ENCODE peak calls at places on chromosomes 11 and 22, in ten cellular contexts. D is choroid plexus epithelial cell, H is Panc1, X is kidney, M is OCI-LY7, L is GM12878, T is ovary, Y is Calu3, A is mucosa of descending colon, V is lower lobe of right lung. N is an unnamed sample.

GRCh38 chr11:18253222-18253621 is 4.8 kb upstream of the SAA2 start:
- DNase-seq in D (peak), H (no peak), X (no peak), M (no peak), L (no peak), T (no peak), Y (no peak), A (no peak), V (no peak), N (no peak)

GRCh38 chr22:45996241-45997076 is 19.5 kb upstream of the WNT7B start:
- DNase-seq in D (peak), H (no peak), X (peak), M (no peak), L (no peak), T (no peak), Y (no peak), A (peak), V (peak), N (peak)

GRCh38 chr11:117839936-117840813 is 15.6 kb upstream of the FXYD2 start:
- DNase-seq in D (no peak), H (no peak), X (peak), M (no peak), L (no peak), T (peak), Y (no peak), A (no peak), V (peak), N (peak)

GRCh38 chr11:124670732-124671131 is 2.8 kb downstream of the SIAE start:
- DNase-seq in D (no peak), H (no peak), X (no peak), M (peak), L (no peak), T (no peak), Y (no peak), A (no peak), V (no peak), N (no peak)

GRCh38 chr11:46238078-46238966 is 39.1 kb upstream of the CREB3L1 start:
- DNase-seq in D (peak), H (no peak), X (peak), M (no peak), L (no peak), T (peak), Y (peak), A (peak), V (peak), N (peak)

GRCh38 chr11:87743002-87743401 is 432.2 kb downstream of the RAB38 start:
- DNase-seq in D (no peak), H (no peak), X (no peak), M (no peak), L (no peak), T (no peak), Y (no peak), A (no peak), V (no peak), N (no peak)

GRCh38 chr11:20109731-20110445 is 50.4 kb downstream of the DBX1 start:
- DNase-seq in D (peak), H (no peak), X (no peak), M (no peak), L (no peak), T (no peak), Y (no peak), A (no peak), V (no peak), N (no peak)

GRCh38 chr22:50444663-50445062 is 30.2 kb downstream of the SBF1 start:
- DNase-seq in D (peak), H (no peak), X (peak), M (no peak), L (no peak), T (peak), Y (peak), A (peak), V (peak), N (no peak)

GRCh38 chr11:77003954-77004353 is 30.2 kb upstream of the B3GNT6 start:
- DNase-seq in D (no peak), H (no peak), X (no peak), M (no peak), L (no peak), T (no peak), Y (no peak), A (no peak), V (no peak), N (no peak)

GRCh38 chr11:12494699-12495098 is 117.3 kb downstream of the PARVA start:
- DNase-seq in D (peak), H (no peak), X (no peak), M (no peak), L (no peak), T (no peak), Y (no peak), A (no peak), V (no peak), N (no peak)

GRCh38 chr11:16966633-16967346 is 47.4 kb downstream of the PLEKHA7 start:
- DNase-seq in D (no peak), H (no peak), X (no peak), M (no peak), L (no peak), T (no peak), Y (no peak), A (peak), V (no peak), N (no peak)

GRCh38 chr11:2806351-2807058 is 79.1 kb downstream of the CDKN1C start:
- DNase-seq in D (no peak), H (no peak), X (peak), M (no peak), L (no peak), T (peak), Y (no peak), A (peak), V (peak), N (peak)

GRCh38 chr11:36953986-36954385 is 355.9 kb upstream of the RAG2 start:
- DNase-seq in D (peak), H (no peak), X (no peak), M (no peak), L (no peak), T (no peak), Y (no peak), A (no peak), V (no peak), N (no peak)

GRCh38 chr11:111097191-111097590 is 148.3 kb upstream of the POU2AF2 start:
- DNase-seq in D (peak), H (no peak), X (peak), M (no peak), L (no peak), T (peak), Y (no peak), A (no peak), V (peak), N (peak)

GRCh38 chr11:78207532-78208256 is 19.0 kb downstream of the USP35 start:
- DNase-seq in D (no peak), H (no peak), X (no peak), M (no peak), L (no peak), T (no peak), Y (no peak), A (no peak), V (no peak), N (peak)

GRCh38 chr22:27257987-27258386 is 543.6 kb downstream of the MN1 start:
- DNase-seq in D (no peak), H (no peak), X (no peak), M (no peak), L (no peak), T (no peak), Y (no peak), A (no peak), V (no peak), N (no peak)
- TF ChIP-seq CTCF in D (peak), H (no peak), X (no peak), M (no peak), L (no peak), T (no peak), Y (no peak), A (no peak), V (no peak), N (no peak)

GRCh38 chr11:47271328-47271727 is 1.4 kb downstream of the MADD start:
- DNase-seq in D (no peak), H (no peak), X (no peak), M (peak), L (no peak), T (no peak), Y (no peak), A (no peak), V (no peak), N (no peak)

GRCh38 chr11:47269002-47269828 is 718 bp upstream of the MADD start:
- DNase-seq in D (peak), H (no peak), X (peak), M (peak), L (no peak), T (peak), Y (peak), A (peak), V (peak), N (peak)

GRCh38 chr11:47271961-47272661 is 2.2 kb downstream of the MADD start:
- DNase-seq in D (no peak), H (no peak), X (no peak), M (peak), L (no peak), T (no peak), Y (no peak), A (peak), V (no peak), N (peak)

GRCh38 chr11:47269829-47270305 is at the start of gene MADD:
- DNase-seq in D (peak), H (no peak), X (peak), M (peak), L (peak), T (peak), Y (peak), A (peak), V (peak), N (peak)

GRCh38 chr11:47270331-47271271 is 668 bp downstream of the MADD start:
- DNase-seq in D (peak), H (no peak), X (no peak), M (peak), L (no peak), T (no peak), Y (no peak), A (peak), V (peak), N (no peak)
- TF ChIP-seq CTCF in D (peak), H (no peak), X (no peak), M (peak), L (no peak), T (no peak), Y (no peak), A (no peak), V (no peak), N (no peak)

DNA sequence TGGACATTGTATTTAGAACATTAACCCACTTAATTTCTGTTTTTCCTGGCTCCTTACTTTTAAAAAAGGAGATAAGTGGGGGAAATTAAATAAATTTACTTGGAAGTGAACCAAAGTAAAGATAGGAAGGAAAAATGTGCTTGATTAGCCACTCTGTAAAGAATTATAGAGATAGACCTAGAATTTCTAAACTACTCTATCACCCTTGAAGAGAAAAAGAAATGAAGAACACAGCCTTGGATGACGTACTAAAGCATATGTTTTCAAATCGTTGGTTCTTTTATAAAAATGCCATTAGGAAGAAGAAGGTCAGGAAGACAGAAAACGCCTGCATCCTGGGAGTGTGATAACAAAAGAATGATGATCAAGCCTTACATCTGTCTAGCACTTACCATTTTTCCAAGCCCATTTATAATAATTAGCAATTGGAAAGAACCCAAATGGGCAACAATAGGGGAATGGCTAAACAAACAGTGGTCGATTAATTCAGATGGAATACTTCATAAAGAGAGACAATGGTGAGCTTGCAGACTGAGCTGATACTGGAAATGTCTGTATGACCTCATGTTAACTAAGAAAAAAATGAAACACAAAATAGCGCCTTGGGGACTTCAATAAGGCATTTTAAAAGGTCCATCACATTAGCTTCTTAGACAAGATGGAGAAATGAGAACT is 81.0 kb upstream of the LRRC55 start:
- DNase-seq in D (no peak), H (no peak), X (no peak), M (no peak), L (no peak), T (no peak), Y (no peak), A (no peak), V (no peak), N (no peak)
- TF ChIP-seq CTCF in D (no peak), H (no peak), X (no peak), M (no peak), L (no peak), T (no peak), Y (no peak), A (no peak), V (no peak), N (no peak)

DNA sequence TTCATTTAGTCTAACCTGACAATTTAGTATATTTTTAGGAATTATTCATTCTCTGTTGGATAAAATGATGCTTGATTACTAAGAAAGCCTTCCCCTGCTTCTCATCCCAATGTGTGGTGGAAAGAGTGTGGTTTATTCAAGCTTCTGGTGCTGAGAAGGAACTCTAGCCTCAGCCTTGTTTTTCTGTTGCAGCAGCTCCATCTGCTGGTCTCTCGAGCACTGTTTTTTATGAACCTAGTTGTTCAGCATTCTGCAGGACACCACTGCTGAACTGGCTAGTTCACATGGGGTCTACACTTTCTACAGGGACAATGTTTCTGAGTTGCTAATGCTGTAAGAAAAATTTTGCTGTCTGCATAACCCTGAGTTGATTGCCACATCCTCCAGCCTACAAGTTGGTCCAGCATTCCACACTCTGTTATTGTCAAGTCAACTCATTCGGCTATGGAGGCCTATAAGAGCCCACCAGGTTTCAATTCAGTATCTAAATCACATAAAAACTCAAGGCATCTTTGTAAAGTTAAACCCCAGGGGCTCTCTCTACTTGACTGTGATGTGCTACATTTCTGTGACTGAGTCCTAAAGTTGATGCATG is 14.3 kb downstream of the OR2AG2 start:
- DNase-seq in D (peak), H (no peak), X (no peak), M (peak), L (no peak), T (peak), Y (peak), A (no peak), V (no peak), N (peak)
- TF ChIP-seq CTCF in D (peak), H (peak), X (peak), M (peak), L (peak), T (no peak), Y (peak), A (peak), V (peak), N (peak)

DNA sequence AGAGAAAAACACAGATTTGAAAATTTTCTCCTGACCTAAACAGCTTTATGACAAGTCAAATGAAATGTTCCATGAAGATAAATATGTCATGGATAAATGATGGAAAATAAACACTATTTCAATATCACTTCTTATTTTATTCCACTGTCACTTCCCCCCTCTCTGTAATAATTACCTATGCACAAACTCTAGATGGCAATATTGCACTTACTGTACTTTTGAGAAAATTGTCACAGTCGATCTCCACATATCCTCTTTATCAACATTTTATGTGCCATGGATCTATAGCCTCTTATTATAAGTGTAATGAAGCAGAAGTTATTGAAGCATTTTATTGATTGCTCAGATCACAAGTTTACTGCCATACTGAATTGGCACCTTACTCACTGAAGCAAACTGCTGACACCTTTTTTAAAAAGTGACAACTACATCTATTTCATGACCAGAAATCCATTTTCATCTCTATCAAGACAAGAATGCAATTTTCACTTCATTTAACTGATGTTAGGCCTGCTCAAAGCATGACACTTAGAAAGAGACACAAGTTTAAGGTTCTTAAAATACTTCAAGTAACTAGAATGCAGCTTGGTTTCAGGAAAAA is 133.4 kb downstream of the DCDC1 start:
- DNase-seq in D (peak), H (no peak), X (no peak), M (peak), L (no peak), T (no peak), Y (no peak), A (no peak), V (no peak), N (no peak)
- TF ChIP-seq CTCF in D (peak), H (peak), X (no peak), M (peak), L (peak), T (no peak), Y (no peak), A (no peak), V (peak), N (peak)

DNA sequence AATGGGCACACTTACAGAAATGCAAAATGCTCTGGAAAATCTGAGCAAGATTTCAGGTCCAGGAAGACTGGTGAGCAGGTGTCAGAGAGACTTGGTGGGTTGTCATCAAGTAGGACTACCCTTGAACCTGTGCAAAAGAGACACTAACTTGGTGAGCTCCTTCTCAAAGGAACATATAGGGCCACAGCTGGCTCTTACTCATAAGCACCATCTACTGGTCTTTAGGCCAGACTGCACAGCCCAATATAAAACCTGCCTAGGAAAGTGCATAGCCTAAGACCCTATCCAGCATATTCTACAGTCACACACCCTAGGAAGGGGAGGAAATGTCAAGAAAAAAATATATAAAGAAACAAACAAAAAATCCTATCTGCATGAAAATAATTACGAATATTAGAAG is 18.2 kb upstream of the OR10W1 start:
- DNase-seq in D (peak), H (peak), X (no peak), M (peak), L (no peak), T (no peak), Y (peak), A (no peak), V (no peak), N (no peak)
- TF ChIP-seq CTCF in D (peak), H (peak), X (peak), M (peak), L (peak), T (no peak), Y (peak), A (peak), V (peak), N (peak)